ENCODE peak calls at places on chromosomes 7 and 10, in ten cellular contexts. H is activated CD4-positive, alpha-beta T cell treated with anti-CD3 and anti-CD28 coated beads, Interleukin-2, amount 50 U/mL, for 24 hours; X is HCT116; Z is activated naive CD8-positive, alpha-beta T cell treated with anti-CD3 and anti-CD28 coated beads, Interleukin-2, amount 50 U/mL, for 16 hours; Y is stimulated activated CD4-positive, alpha-beta T cell treated with anti-CD3 and anti-CD28 coated beads, TNF-alpha, amount 100 ng/mL, for 24 hours; E is psoas muscle; S is activated T-cell treated with anti-CD3 and anti-CD28 coated beads for 24 hours; M is HL-60; R is aorta; P is HuH-7. I is an unnamed sample.
A peak's percentile ranks its signal among the peaks of the same experiment; 100 is the strongest.

GRCh38 chr10:4725917-4726606 is 99.9 kb upstream of the AKR1E2 start:
- DNase-seq in H (no peak), X (peak; percentile 83), Z (no peak), Y (no peak), E (no peak), S (no peak), M (no peak), R (no peak), P (no peak), I (no peak)

GRCh38 chr10:48885376-48885775 is 54.3 kb downstream of the LRRC18 start:
- DNase-seq in H (no peak), X (peak; percentile 8), Z (no peak), Y (no peak), E (no peak), S (no peak), M (peak; percentile 11), R (no peak), P (peak; percentile 19), I (peak; percentile 30)

GRCh38 chr7:71679480-71679879 is 547.5 kb downstream of the GALNT17 start:
- DNase-seq in H (no peak), X (no peak), Z (no peak), Y (no peak), E (no peak), S (no peak), M (no peak), R (no peak), P (no peak), I (no peak)

GRCh38 chr7:151058766-151059361 is 525 bp upstream of the SLC4A2 start:
- DNase-seq in H (peak; percentile 16), X (no peak), Z (no peak), Y (no peak), E (no peak), S (no peak), M (no peak), R (no peak), P (no peak), I (no peak)

GRCh38 chr10:84665883-84666463 is 337.6 kb downstream of the CCSER2 start:
- DNase-seq in H (no peak), X (peak; percentile 21), Z (no peak), Y (no peak), E (no peak), S (no peak), M (peak; percentile 11), R (no peak), P (peak; percentile 37), I (peak; percentile 28)

GRCh38 chr10:28387141-28387540 is 84.3 kb upstream of the MPP7 start:
- DNase-seq in H (no peak), X (no peak), Z (no peak), Y (no peak), E (peak; percentile 63), S (no peak), M (no peak), R (no peak), P (no peak), I (no peak)

GRCh38 chr7:46179211-46179610 is 258.1 kb upstream of the IGFBP3 start:
- DNase-seq in H (no peak), X (no peak), Z (no peak), Y (no peak), E (no peak), S (no peak), M (no peak), R (no peak), P (no peak), I (no peak)

GRCh38 chr10:114766470-114766869 is 55.1 kb upstream of the FHIP2A start:
- DNase-seq in H (no peak), X (no peak), Z (no peak), Y (no peak), E (no peak), S (no peak), M (no peak), R (no peak), P (no peak), I (no peak)

GRCh38 chr10:79904671-79905321 is 44.1 kb downstream of the SFTPD start:
- DNase-seq in H (peak; percentile 26), X (peak; percentile 27), Z (no peak), Y (peak; percentile 40), E (peak; percentile 85), S (peak; percentile 48), M (peak; percentile 43), R (peak; percentile 78), P (no peak), I (peak; percentile 27)

GRCh38 chr10:36578306-36578705 is 547.1 kb upstream of the ANKRD30A start:
- DNase-seq in H (no peak), X (no peak), Z (no peak), Y (no peak), E (no peak), S (no peak), M (no peak), R (no peak), P (no peak), I (no peak)

GRCh38 chr7:47191876-47192291 is 390.0 kb downstream of the TNS3 start:
- DNase-seq in H (no peak), X (no peak), Z (no peak), Y (no peak), E (no peak), S (no peak), M (no peak), R (peak; percentile 46), P (no peak), I (no peak)

GRCh38 chr7:46215987-46216567 is 295.0 kb upstream of the IGFBP3 start:
- DNase-seq in H (no peak), X (no peak), Z (no peak), Y (no peak), E (peak; percentile 52), S (no peak), M (no peak), R (no peak), P (peak; percentile 52), I (no peak)

GRCh38 chr10:16594106-16594505 is 72.4 kb upstream of the C1QL3 start:
- DNase-seq in H (no peak), X (no peak), Z (no peak), Y (no peak), E (no peak), S (no peak), M (no peak), R (no peak), P (no peak), I (no peak)

GRCh38 chr10:73867126-73867807 is 7.1 kb downstream of the CAMK2G start:
- DNase-seq in H (no peak), X (no peak), Z (no peak), Y (no peak), E (no peak), S (no peak), M (peak; percentile 32), R (peak; percentile 53), P (no peak), I (no peak)

GRCh38 chr7:119172043-119172442 is 947.5 kb downstream of the ANKRD7 start:
- DNase-seq in H (no peak), X (no peak), Z (no peak), Y (no peak), E (no peak), S (no peak), M (no peak), R (no peak), P (no peak), I (no peak)

I was measured in BE2C.